ENCODE peak calls at places on chromosomes 13 and 19, in eight cellular contexts. G is hepatocyte; I is ecto neural progenitor cell; U is activated naive CD4-positive, alpha-beta T cell; T is MCF 10A; A is NCI-H2081; J is ovary; K is nucleus accumbens. L is an unnamed sample.

GRCh38 chr13:49298903-49299605 is 51.3 kb downstream of the CDADC1 start:
- DNase-seq in G (no peak), I (peak), U (no peak), T (no peak), A (no peak), J (no peak), K (no peak), L (peak)

GRCh38 chr19:42040031-42040430 is 30.0 kb downstream of the GRIK5 start:
- DNase-seq in G (no peak), I (no peak), U (no peak), T (no peak), A (no peak), J (no peak), K (no peak), L (peak)

GRCh38 chr13:76004411-76004810 is 368.3 kb downstream of the LMO7 start:
- DNase-seq in G (no peak), I (no peak), U (no peak), T (peak), A (no peak), J (no peak), K (no peak), L (no peak)

GRCh38 chr19:459724-460511 is 915 bp downstream of the SHC2 start:
- DNase-seq in G (peak), I (peak), U (no peak), T (peak), A (peak), J (peak), K (peak), L (peak)

GRCh38 chr13:39341238-39341637 is 261.8 kb downstream of the LHFPL6 start:
- DNase-seq in G (no peak), I (no peak), U (no peak), T (no peak), A (peak), J (no peak), K (no peak), L (no peak)

GRCh38 chr19:42045575-42045974 is 24.4 kb downstream of the GRIK5 start:
- DNase-seq in G (no peak), I (no peak), U (no peak), T (no peak), A (no peak), J (no peak), K (no peak), L (no peak)

GRCh38 chr13:65917731-65918130 is 1312.4 kb downstream of the PCDH9 start:
- DNase-seq in G (peak), I (no peak), U (no peak), T (no peak), A (no peak), J (no peak), K (no peak), L (no peak)

GRCh38 chr13:80903911-80904310 is 563.0 kb upstream of the SPRY2 start:
- DNase-seq in G (no peak), I (no peak), U (no peak), T (no peak), A (no peak), J (no peak), K (no peak), L (no peak)

GRCh38 chr19:47111081-47111589 is 2.4 kb downstream of the ZC3H4 start:
- DNase-seq in G (no peak), I (no peak), U (no peak), T (no peak), A (no peak), J (peak), K (no peak), L (no peak)

GRCh38 chr13:93079294-93079693 is 147.3 kb upstream of the GPC6 start:
- DNase-seq in G (no peak), I (no peak), U (no peak), T (peak), A (peak), J (no peak), K (no peak), L (no peak)

GRCh38 chr13:25046985-25047660 is 48.8 kb upstream of the PABPC3 start:
- DNase-seq in G (peak), I (peak), U (no peak), T (no peak), A (no peak), J (no peak), K (peak), L (no peak)

GRCh38 chr19:33208904-33209843 is 15.0 kb downstream of the LRP3 start:
- DNase-seq in G (no peak), I (no peak), U (no peak), T (no peak), A (no peak), J (peak), K (no peak), L (no peak)

GRCh38 chr13:113110048-113110851 is 4.7 kb downstream of the F7 start:
- DNase-seq in G (no peak), I (no peak), U (no peak), T (no peak), A (no peak), J (peak), K (no peak), L (no peak)

GRCh38 chr19:19539738-19540703 is 2.0 kb downstream of the CILP2 start:
- DNase-seq in G (peak), I (peak), U (peak), T (no peak), A (no peak), J (peak), K (no peak), L (no peak)

GRCh38 chr19:36573948-36574726 is 1.0 kb upstream of the ZNF529 start:
- DNase-seq in G (peak), I (peak), U (no peak), T (peak), A (no peak), J (no peak), K (no peak), L (peak)

GRCh38 chr19:55305491-55305890 is 19.6 kb downstream of the TMEM150B start:
- DNase-seq in G (no peak), I (peak), U (no peak), T (peak), A (no peak), J (peak), K (no peak), L (peak)

GRCh38 chr13:41345921-41346589 is 35.0 kb downstream of the NAA16 start:
- DNase-seq in G (no peak), I (no peak), U (no peak), T (no peak), A (no peak), J (no peak), K (no peak), L (no peak)

GRCh38 chr19:40217027-40217810 is 965 bp downstream of the TTC9B start:
- DNase-seq in G (peak), I (peak), U (no peak), T (no peak), A (peak), J (no peak), K (no peak), L (no peak)

GRCh38 chr13:23554000-23554399 is 16.2 kb upstream of the TNFRSF19 start:
- DNase-seq in G (no peak), I (no peak), U (no peak), T (peak), A (no peak), J (no peak), K (no peak), L (no peak)

L was measured in SJCRH30.